ENCODE peak calls at places on chromosomes 11 and 22, in eight cellular contexts. One of them, this sample, is unnamed.

GRCh38 chr11:116404143-116404800 is 368.5 kb downstream of the BUD13 start:
- DNase-seq in A172: no peak
- DNase-seq in glomerular endothelial cell: no peak
- DNase-seq in mesothelial cell of epicardium: no peak
- DNase-seq in HFFc6: no peak
- DNase-seq in NCI-H1105 treated with DMSO at 0.1 percent for 48 hours: no peak
- DNase-seq in anterior cingulate cortex: no peak
- DNase-seq in mesendoderm: no peak
- DNase-seq in this sample: no peak

GRCh38 chr22:44099696-44100095 is 75.6 kb downstream of the PARVB start:
- DNase-seq in A172: no peak
- DNase-seq in glomerular endothelial cell: no peak
- DNase-seq in mesothelial cell of epicardium: no peak
- DNase-seq in HFFc6: no peak
- DNase-seq in NCI-H1105 treated with DMSO at 0.1 percent for 48 hours: no peak
- DNase-seq in anterior cingulate cortex: no peak
- DNase-seq in mesendoderm: no peak
- DNase-seq in this sample: no peak

GRCh38 chr11:122721201-122721963 is 65.9 kb downstream of the UBASH3B start:
- DNase-seq in A172: no peak
- DNase-seq in glomerular endothelial cell: no peak
- DNase-seq in mesothelial cell of epicardium: no peak
- DNase-seq in HFFc6: no peak
- DNase-seq in NCI-H1105 treated with DMSO at 0.1 percent for 48 hours: no peak
- DNase-seq in anterior cingulate cortex: no peak
- DNase-seq in mesendoderm: no peak
- DNase-seq in this sample: no peak

GRCh38 chr22:38429460-38430128 is 25.4 kb downstream of the KCNJ4 start:
- DNase-seq in A172: no peak
- DNase-seq in glomerular endothelial cell: no peak
- DNase-seq in mesothelial cell of epicardium: no peak
- DNase-seq in HFFc6: no peak
- DNase-seq in NCI-H1105 treated with DMSO at 0.1 percent for 48 hours: peak; percentile 8
- DNase-seq in anterior cingulate cortex: no peak
- DNase-seq in mesendoderm: no peak
- DNase-seq in this sample: no peak

GRCh38 chr11:113563766-113564165 is 88.6 kb upstream of the DRD2 start:
- DNase-seq in A172: no peak
- DNase-seq in glomerular endothelial cell: no peak
- DNase-seq in mesothelial cell of epicardium: no peak
- DNase-seq in HFFc6: no peak
- DNase-seq in NCI-H1105 treated with DMSO at 0.1 percent for 48 hours: no peak
- DNase-seq in anterior cingulate cortex: no peak
- DNase-seq in mesendoderm: no peak
- DNase-seq in this sample: no peak

GRCh38 chr22:19270873-19271272 is 20.6 kb downstream of the CLTCL1 start:
- DNase-seq in A172: no peak
- DNase-seq in glomerular endothelial cell: no peak
- DNase-seq in mesothelial cell of epicardium: no peak
- DNase-seq in HFFc6: no peak
- DNase-seq in NCI-H1105 treated with DMSO at 0.1 percent for 48 hours: no peak
- DNase-seq in anterior cingulate cortex: no peak
- DNase-seq in mesendoderm: no peak
- DNase-seq in this sample: no peak

GRCh38 chr11:16881074-16881709 is 133.0 kb downstream of the PLEKHA7 start:
- DNase-seq in A172: peak; percentile 41
- DNase-seq in glomerular endothelial cell: no peak
- DNase-seq in mesothelial cell of epicardium: no peak
- DNase-seq in HFFc6: peak; percentile 18
- DNase-seq in NCI-H1105 treated with DMSO at 0.1 percent for 48 hours: no peak
- DNase-seq in anterior cingulate cortex: no peak
- DNase-seq in mesendoderm: peak; percentile 82
- DNase-seq in this sample: no peak

GRCh38 chr11:115930276-115930675 is 426.1 kb upstream of the CADM1 start:
- DNase-seq in A172: no peak
- DNase-seq in glomerular endothelial cell: no peak
- DNase-seq in mesothelial cell of epicardium: no peak
- DNase-seq in HFFc6: no peak
- DNase-seq in NCI-H1105 treated with DMSO at 0.1 percent for 48 hours: no peak
- DNase-seq in anterior cingulate cortex: peak; percentile 6
- DNase-seq in mesendoderm: no peak
- DNase-seq in this sample: no peak

GRCh38 chr22:48944756-48945620 is 882.7 kb downstream of the BRD1 start:
- DNase-seq in A172: no peak
- DNase-seq in glomerular endothelial cell: no peak
- DNase-seq in mesothelial cell of epicardium: peak; percentile 26
- DNase-seq in HFFc6: no peak
- DNase-seq in NCI-H1105 treated with DMSO at 0.1 percent for 48 hours: no peak
- DNase-seq in anterior cingulate cortex: no peak
- DNase-seq in mesendoderm: no peak
- DNase-seq in this sample: no peak

GRCh38 chr11:57644748-57645715 is 4.7 kb downstream of the YPEL4 start:
- DNase-seq in A172: peak; percentile 44
- DNase-seq in glomerular endothelial cell: no peak
- DNase-seq in mesothelial cell of epicardium: peak; percentile 88
- DNase-seq in HFFc6: peak; percentile 57
- DNase-seq in NCI-H1105 treated with DMSO at 0.1 percent for 48 hours: peak; percentile 76
- DNase-seq in anterior cingulate cortex: peak; percentile 51
- DNase-seq in mesendoderm: peak; percentile 92
- DNase-seq in this sample: peak; percentile 85

GRCh38 chr11:66222358-66223149 is 45.9 kb upstream of the RAB1B start:
- DNase-seq in A172: peak; percentile 90
- DNase-seq in glomerular endothelial cell: peak; percentile 61
- DNase-seq in mesothelial cell of epicardium: peak; percentile 92
- DNase-seq in HFFc6: peak; percentile 77
- DNase-seq in NCI-H1105 treated with DMSO at 0.1 percent for 48 hours: peak; percentile 95
- DNase-seq in anterior cingulate cortex: peak; percentile 73
- DNase-seq in mesendoderm: peak; percentile 96
- DNase-seq in this sample: peak; percentile 90

GRCh38 chr11:99257131-99257530 is 236.4 kb downstream of the CNTN5 start:
- DNase-seq in A172: no peak
- DNase-seq in glomerular endothelial cell: no peak
- DNase-seq in mesothelial cell of epicardium: no peak
- DNase-seq in HFFc6: no peak
- DNase-seq in NCI-H1105 treated with DMSO at 0.1 percent for 48 hours: no peak
- DNase-seq in anterior cingulate cortex: no peak
- DNase-seq in mesendoderm: peak; percentile 32
- DNase-seq in this sample: no peak

GRCh38 chr11:101487775-101488174 is 96.0 kb downstream of the TRPC6 start:
- DNase-seq in A172: peak; percentile 4
- DNase-seq in glomerular endothelial cell: no peak
- DNase-seq in mesothelial cell of epicardium: no peak
- DNase-seq in HFFc6: peak; percentile 19
- DNase-seq in NCI-H1105 treated with DMSO at 0.1 percent for 48 hours: no peak
- DNase-seq in anterior cingulate cortex: no peak
- DNase-seq in mesendoderm: no peak
- DNase-seq in this sample: no peak

GRCh38 chr11:118785362-118785761 is 5.6 kb downstream of the DDX6 start:
- DNase-seq in A172: peak; percentile 24
- DNase-seq in glomerular endothelial cell: no peak
- DNase-seq in mesothelial cell of epicardium: no peak
- DNase-seq in HFFc6: peak; percentile 44
- DNase-seq in NCI-H1105 treated with DMSO at 0.1 percent for 48 hours: no peak
- DNase-seq in anterior cingulate cortex: no peak
- DNase-seq in mesendoderm: no peak
- DNase-seq in this sample: no peak

GRCh38 chr22:22099194-22099486 is 116.6 kb upstream of the TOP3B start:
- DNase-seq in A172: no peak
- DNase-seq in glomerular endothelial cell: no peak
- DNase-seq in mesothelial cell of epicardium: no peak
- DNase-seq in HFFc6: no peak
- DNase-seq in NCI-H1105 treated with DMSO at 0.1 percent for 48 hours: no peak
- DNase-seq in anterior cingulate cortex: no peak
- DNase-seq in mesendoderm: no peak
- DNase-seq in this sample: no peak

GRCh38 chr22:40310081-40310770 is 36.1 kb upstream of the ADSL start:
- DNase-seq in A172: no peak
- DNase-seq in glomerular endothelial cell: no peak
- DNase-seq in mesothelial cell of epicardium: no peak
- DNase-seq in HFFc6: peak; percentile 85
- DNase-seq in NCI-H1105 treated with DMSO at 0.1 percent for 48 hours: no peak
- DNase-seq in anterior cingulate cortex: no peak
- DNase-seq in mesendoderm: peak; percentile 76
- DNase-seq in this sample: no peak

GRCh38 chr11:39365809-39366436 is 2093.5 kb downstream of the LRRC4C start:
- DNase-seq in A172: peak; percentile 79
- DNase-seq in glomerular endothelial cell: no peak
- DNase-seq in mesothelial cell of epicardium: no peak
- DNase-seq in HFFc6: peak; percentile 8
- DNase-seq in NCI-H1105 treated with DMSO at 0.1 percent for 48 hours: no peak
- DNase-seq in anterior cingulate cortex: no peak
- DNase-seq in mesendoderm: peak; percentile 79
- DNase-seq in this sample: peak; percentile 5

GRCh38 chr11:76623884-76624419 is 46.6 kb downstream of the LRRC32 start:
- DNase-seq in A172: no peak
- DNase-seq in glomerular endothelial cell: no peak
- DNase-seq in mesothelial cell of epicardium: no peak
- DNase-seq in HFFc6: no peak
- DNase-seq in NCI-H1105 treated with DMSO at 0.1 percent for 48 hours: no peak
- DNase-seq in anterior cingulate cortex: no peak
- DNase-seq in mesendoderm: no peak
- DNase-seq in this sample: no peak

GRCh38 chr11:1199689-1200610 is 22.9 kb upstream of the MUC5B start:
- DNase-seq in A172: no peak
- DNase-seq in glomerular endothelial cell: no peak
- DNase-seq in mesothelial cell of epicardium: peak; percentile 36
- DNase-seq in HFFc6: no peak
- DNase-seq in NCI-H1105 treated with DMSO at 0.1 percent for 48 hours: peak; percentile 65
- DNase-seq in anterior cingulate cortex: no peak
- DNase-seq in mesendoderm: no peak
- DNase-seq in this sample: no peak

GRCh38 chr11:44700009-44700408 is 26.8 kb upstream of the TSPAN18 start:
- DNase-seq in A172: no peak
- DNase-seq in glomerular endothelial cell: no peak
- DNase-seq in mesothelial cell of epicardium: no peak
- DNase-seq in HFFc6: no peak
- DNase-seq in NCI-H1105 treated with DMSO at 0.1 percent for 48 hours: no peak
- DNase-seq in anterior cingulate cortex: no peak
- DNase-seq in mesendoderm: no peak
- DNase-seq in this sample: no peak

GRCh38 chr11:118917488-118918127 is 8.1 kb downstream of the BCL9L start:
- DNase-seq in A172: peak; percentile 70
- DNase-seq in glomerular endothelial cell: no peak
- DNase-seq in mesothelial cell of epicardium: no peak
- DNase-seq in HFFc6: peak; percentile 87
- DNase-seq in NCI-H1105 treated with DMSO at 0.1 percent for 48 hours: peak; percentile 39
- DNase-seq in anterior cingulate cortex: no peak
- DNase-seq in mesendoderm: peak; percentile 48
- DNase-seq in this sample: no peak

GRCh38 chr11:78419327-78419726 is 1.7 kb upstream of the GAB2 start:
- DNase-seq in A172: peak; percentile 73
- DNase-seq in glomerular endothelial cell: peak; percentile 51
- DNase-seq in mesothelial cell of epicardium: no peak
- DNase-seq in HFFc6: peak; percentile 94
- DNase-seq in NCI-H1105 treated with DMSO at 0.1 percent for 48 hours: no peak
- DNase-seq in anterior cingulate cortex: no peak
- DNase-seq in mesendoderm: peak; percentile 18
- DNase-seq in this sample: no peak

GRCh38 chr22:37254206-37254866 is 10.3 kb upstream of the RAC2 start:
- DNase-seq in A172: peak; percentile 63
- DNase-seq in glomerular endothelial cell: no peak
- DNase-seq in mesothelial cell of epicardium: no peak
- DNase-seq in HFFc6: peak; percentile 67
- DNase-seq in NCI-H1105 treated with DMSO at 0.1 percent for 48 hours: no peak
- DNase-seq in anterior cingulate cortex: no peak
- DNase-seq in mesendoderm: no peak
- DNase-seq in this sample: no peak

GRCh38 chr22:38981005-38981658 is 1.0 kb upstream of the APOBEC3B start:
- DNase-seq in A172: no peak
- DNase-seq in glomerular endothelial cell: no peak
- DNase-seq in mesothelial cell of epicardium: peak; percentile 59
- DNase-seq in HFFc6: peak; percentile 15
- DNase-seq in NCI-H1105 treated with DMSO at 0.1 percent for 48 hours: no peak
- DNase-seq in anterior cingulate cortex: no peak
- DNase-seq in mesendoderm: peak; percentile 69
- DNase-seq in this sample: peak; percentile 26

GRCh38 chr22:49206281-49206680 is 621.4 kb downstream of the BRD1 start:
- DNase-seq in A172: no peak
- DNase-seq in glomerular endothelial cell: no peak
- DNase-seq in mesothelial cell of epicardium: peak; percentile 21
- DNase-seq in HFFc6: no peak
- DNase-seq in NCI-H1105 treated with DMSO at 0.1 percent for 48 hours: no peak
- DNase-seq in anterior cingulate cortex: no peak
- DNase-seq in mesendoderm: no peak
- DNase-seq in this sample: no peak

GRCh38 chr11:103587951-103588788 is 448.3 kb upstream of the DDI1 start:
- DNase-seq in A172: no peak
- DNase-seq in glomerular endothelial cell: no peak
- DNase-seq in mesothelial cell of epicardium: no peak
- DNase-seq in HFFc6: no peak
- DNase-seq in NCI-H1105 treated with DMSO at 0.1 percent for 48 hours: peak; percentile 87
- DNase-seq in anterior cingulate cortex: no peak
- DNase-seq in mesendoderm: peak; percentile 67
- DNase-seq in this sample: no peak

GRCh38 chr11:128733440-128734115 is 39.7 kb downstream of the FLI1 start:
- DNase-seq in A172: no peak
- DNase-seq in glomerular endothelial cell: no peak
- DNase-seq in mesothelial cell of epicardium: no peak
- DNase-seq in HFFc6: peak; percentile 47
- DNase-seq in NCI-H1105 treated with DMSO at 0.1 percent for 48 hours: no peak
- DNase-seq in anterior cingulate cortex: no peak
- DNase-seq in mesendoderm: peak; percentile 96
- DNase-seq in this sample: peak; percentile 60

GRCh38 chr11:60869451-60869825 is 2.1 kb downstream of the ZP1 start:
- DNase-seq in A172: no peak
- DNase-seq in glomerular endothelial cell: no peak
- DNase-seq in mesothelial cell of epicardium: no peak
- DNase-seq in HFFc6: no peak
- DNase-seq in NCI-H1105 treated with DMSO at 0.1 percent for 48 hours: no peak
- DNase-seq in anterior cingulate cortex: no peak
- DNase-seq in mesendoderm: no peak
- DNase-seq in this sample: no peak

GRCh38 chr22:50308986-50309600 is 1.6 kb upstream of the PLXNB2 start:
- DNase-seq in A172: no peak
- DNase-seq in glomerular endothelial cell: no peak
- DNase-seq in mesothelial cell of epicardium: no peak
- DNase-seq in HFFc6: no peak
- DNase-seq in NCI-H1105 treated with DMSO at 0.1 percent for 48 hours: no peak
- DNase-seq in anterior cingulate cortex: no peak
- DNase-seq in mesendoderm: no peak
- DNase-seq in this sample: no peak

GRCh38 chr22:46815896-46816721 is 53.7 kb downstream of the TBC1D22A start:
- DNase-seq in A172: peak; percentile 45
- DNase-seq in glomerular endothelial cell: no peak
- DNase-seq in mesothelial cell of epicardium: no peak
- DNase-seq in HFFc6: peak; percentile 48
- DNase-seq in NCI-H1105 treated with DMSO at 0.1 percent for 48 hours: no peak
- DNase-seq in anterior cingulate cortex: no peak
- DNase-seq in mesendoderm: peak; percentile 42
- DNase-seq in this sample: no peak

GRCh38 chr11:34128824-34129223 is 23.4 kb downstream of the NAT10 start:
- DNase-seq in A172: no peak
- DNase-seq in glomerular endothelial cell: no peak
- DNase-seq in mesothelial cell of epicardium: no peak
- DNase-seq in HFFc6: no peak
- DNase-seq in NCI-H1105 treated with DMSO at 0.1 percent for 48 hours: no peak
- DNase-seq in anterior cingulate cortex: no peak
- DNase-seq in mesendoderm: no peak
- DNase-seq in this sample: no peak

GRCh38 chr11:130159657-130160459 is at the start of gene ST14:
- DNase-seq in A172: no peak
- DNase-seq in glomerular endothelial cell: no peak
- DNase-seq in mesothelial cell of epicardium: peak; percentile 54
- DNase-seq in HFFc6: no peak
- DNase-seq in NCI-H1105 treated with DMSO at 0.1 percent for 48 hours: peak; percentile 83
- DNase-seq in anterior cingulate cortex: no peak
- DNase-seq in mesendoderm: peak; percentile 32
- DNase-seq in this sample: no peak

GRCh38 chr22:44442856-44443595 is 55.0 kb downstream of the RTL6 start:
- DNase-seq in A172: no peak
- DNase-seq in glomerular endothelial cell: no peak
- DNase-seq in mesothelial cell of epicardium: no peak
- DNase-seq in HFFc6: no peak
- DNase-seq in NCI-H1105 treated with DMSO at 0.1 percent for 48 hours: no peak
- DNase-seq in anterior cingulate cortex: no peak
- DNase-seq in mesendoderm: no peak
- DNase-seq in this sample: no peak

GRCh38 chr22:16987822-16988221 is 20.2 kb downstream of the GAB4 start:
- DNase-seq in A172: no peak
- DNase-seq in glomerular endothelial cell: no peak
- DNase-seq in mesothelial cell of epicardium: no peak
- DNase-seq in HFFc6: no peak
- DNase-seq in NCI-H1105 treated with DMSO at 0.1 percent for 48 hours: no peak
- DNase-seq in anterior cingulate cortex: no peak
- DNase-seq in mesendoderm: no peak
- DNase-seq in this sample: no peak